ENCODE peak calls at places on chromosomes 5 and 9, in six cellular contexts. K is uterus, T is adrenal gland, R is NCI-H1092, S is tibial artery, F is endothelial cell of umbilical vein. W is an unnamed sample.

GRCh38 chr9:114033397-114034103 is 44.5 kb downstream of the AMBP start:
- DNase-seq in K (peak), T (no peak), R (no peak), S (no peak), F (peak), W (no peak)

GRCh38 chr5:73532195-73532594 is 33.2 kb downstream of the ANKRA2 start:
- DNase-seq in K (no peak), T (no peak), R (no peak), S (no peak), F (no peak), W (no peak)

GRCh38 chr9:107178302-107178701 is 104.8 kb upstream of the RAD23B start:
- DNase-seq in K (no peak), T (no peak), R (no peak), S (no peak), F (no peak), W (no peak)

GRCh38 chr9:123556464-123557435 is 200.8 kb downstream of the CRB2 start:
- DNase-seq in K (no peak), T (no peak), R (no peak), S (no peak), F (no peak), W (no peak)

GRCh38 chr9:137011130-137011529 is 14.8 kb upstream of the CLIC3 start:
- DNase-seq in K (no peak), T (no peak), R (no peak), S (no peak), F (no peak), W (no peak)

GRCh38 chr5:38756068-38756467 is 89.7 kb upstream of the OSMR start:
- DNase-seq in K (no peak), T (no peak), R (no peak), S (no peak), F (no peak), W (no peak)

GRCh38 chr5:66174338-66174737 is 30.2 kb downstream of the SREK1 start:
- DNase-seq in K (no peak), T (no peak), R (no peak), S (no peak), F (peak), W (no peak)

GRCh38 chr5:141876628-141877477 is 1.4 kb downstream of the PCDH1 start:
- DNase-seq in K (peak), T (no peak), R (no peak), S (no peak), F (peak), W (peak)

GRCh38 chr5:79107020-79107796 is 4.4 kb upstream of the BHMT start:
- DNase-seq in K (no peak), T (no peak), R (no peak), S (no peak), F (no peak), W (no peak)

GRCh38 chr9:68847765-68848164 is 142.7 kb downstream of the PIP5K1B start:
- DNase-seq in K (no peak), T (no peak), R (no peak), S (no peak), F (no peak), W (no peak)

GRCh38 chr5:142000709-142001484 is 11.9 kb downstream of the GNPDA1 start:
- DNase-seq in K (no peak), T (no peak), R (no peak), S (no peak), F (peak), W (no peak)

W was measured in NCI-H2029.